ENCODE peak calls at places on chromosomes 12 and 14, in four cellular contexts. F is GM20000; T is esophagus squamous epithelium; G is CD8-positive, alpha-beta T cell. O is an unnamed sample.
A peak's percentile ranks its signal among the peaks of the same experiment; 100 is the strongest.

GRCh38 chr12:110244829-110245228 is 36.2 kb upstream of the ATP2A2 start:
- DNase-seq in F (no peak), T (no peak), G (no peak), O (no peak)

GRCh38 chr12:24363177-24363754 is 413.8 kb upstream of the SOX5 start:
- DNase-seq in T (no peak), G (no peak), F (no peak), O (no peak)

GRCh38 chr12:48165089-48166031 is 8.0 kb upstream of the ASB8 start:
- DNase-seq in F (peak; percentile 65), T (no peak), G (peak; percentile 56), O (no peak)

GRCh38 chr12:47870175-47870781 is 34.5 kb downstream of the VDR start:
- DNase-seq in T (no peak), G (no peak), F (no peak), O (no peak)

GRCh38 chr12:23631991-23632390 is 317.5 kb downstream of the SOX5 start:
- DNase-seq in G (no peak), T (no peak), F (no peak), O (no peak)

GRCh38 chr12:115433014-115433634 is 749.1 kb upstream of the TBX3 start:
- DNase-seq in G (no peak), F (no peak), T (no peak), O (no peak)

GRCh38 chr14:89245802-89246201 is 171.2 kb downstream of the FOXN3 start:
- DNase-seq in G (no peak), F (no peak), T (no peak), O (no peak)

GRCh38 chr12:12010277-12011031 is 60.3 kb upstream of the BCL2L14 start:
- DNase-seq in F (peak; percentile 64), T (peak; percentile 24), G (peak; percentile 67), O (peak; percentile 49)

GRCh38 chr12:124616394-124617343 is 49.3 kb upstream of the NCOR2 start:
- DNase-seq in G (no peak), F (no peak), T (no peak), O (no peak)

GRCh38 chr12:113179023-113179422 is 6.3 kb downstream of the DDX54 start:
- DNase-seq in T (no peak), F (no peak), G (no peak), O (no peak)

GRCh38 chr12:123384318-123384993 is 524 bp downstream of the KMT5A start:
- DNase-seq in G (no peak), F (no peak), T (no peak), O (no peak)
- TF ChIP-seq CTCF in G (no peak), F (no peak), T (no peak), O (no peak)

DNA sequence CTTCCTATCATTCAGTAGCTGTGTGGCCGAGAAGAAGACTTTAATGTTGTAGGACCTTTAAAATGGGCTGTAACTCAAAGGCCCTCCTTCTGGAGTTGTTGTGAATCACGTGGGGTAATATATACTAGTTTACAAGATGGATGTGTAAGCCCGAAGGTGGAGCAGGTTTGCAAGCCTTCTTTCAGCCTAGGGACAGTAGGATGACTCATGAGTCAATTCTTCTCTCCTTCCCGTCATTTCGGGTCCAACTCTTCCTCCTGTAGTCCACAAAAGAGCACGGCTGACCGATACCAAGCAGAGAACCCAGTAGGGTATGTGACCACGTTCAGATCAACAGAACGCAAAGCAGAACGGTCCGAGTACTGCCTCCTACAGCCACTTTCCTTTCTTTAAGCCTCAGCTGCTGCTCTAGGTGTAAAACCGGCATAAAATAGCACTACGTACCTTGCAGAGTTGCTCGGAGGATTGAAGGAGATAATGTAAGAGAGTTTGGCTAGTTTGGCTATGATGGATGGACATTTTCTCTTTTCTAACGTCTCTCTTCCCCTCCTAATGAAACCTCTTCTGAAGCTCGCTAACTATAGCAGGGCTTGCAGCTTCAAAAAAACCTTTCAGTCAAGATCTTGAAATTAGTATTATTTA is 1.3 kb upstream of the RASSF3 start:
- DNase-seq in T (no peak), F (peak; percentile 77), G (peak; percentile 69), O (peak; percentile 29)
- TF ChIP-seq CTCF in T (no peak), F (peak; percentile 13), G (no peak), O (no peak)

GRCh38 chr12:29306267-29306666 is 74.7 kb downstream of the ERGIC2 start:
- DNase-seq in G (no peak), T (no peak), F (no peak), O (no peak)

GRCh38 chr12:29310899-29311298 is 70.1 kb downstream of the ERGIC2 start:
- DNase-seq in T (no peak), F (no peak), G (no peak), O (no peak)

GRCh38 chr12:29314421-29314820 is 66.6 kb downstream of the ERGIC2 start:
- DNase-seq in T (no peak), G (no peak), F (no peak), O (no peak)

GRCh38 chr12:29306682-29307081 is 74.3 kb downstream of the ERGIC2 start:
- DNase-seq in T (no peak), F (no peak), G (no peak), O (no peak)

GRCh38 chr12:29309320-29309902 is 71.6 kb downstream of the ERGIC2 start:
- DNase-seq in F (no peak), T (no peak), G (no peak), O (no peak)
- TF ChIP-seq CTCF in F (no peak), T (no peak), G (peak; percentile 31), O (no peak)

DNA sequence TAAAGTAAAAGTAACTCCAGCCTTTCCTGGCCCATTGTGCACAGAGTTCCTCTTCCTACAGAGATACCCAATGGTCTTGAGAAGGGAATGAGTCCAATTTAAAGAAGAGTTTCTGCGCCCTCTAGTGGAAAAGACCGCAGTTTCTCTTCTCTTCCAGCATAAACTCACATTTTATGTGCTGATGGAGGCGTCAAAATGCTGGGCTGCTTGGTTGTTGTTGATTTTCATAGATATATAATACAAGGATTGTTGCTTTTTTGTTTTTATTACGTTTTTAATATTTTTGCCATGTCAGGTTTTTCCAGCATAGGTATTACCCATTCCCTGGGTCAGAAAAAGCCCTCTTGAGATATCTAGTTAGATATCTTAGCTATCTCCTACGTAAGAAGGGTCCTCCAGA is 356.9 kb upstream of the STXBP6 start:
- DNase-seq in G (no peak), T (no peak), F (no peak), O (no peak)
- TF ChIP-seq CTCF in G (no peak), T (no peak), F (no peak), O (peak; percentile 39)

DNA sequence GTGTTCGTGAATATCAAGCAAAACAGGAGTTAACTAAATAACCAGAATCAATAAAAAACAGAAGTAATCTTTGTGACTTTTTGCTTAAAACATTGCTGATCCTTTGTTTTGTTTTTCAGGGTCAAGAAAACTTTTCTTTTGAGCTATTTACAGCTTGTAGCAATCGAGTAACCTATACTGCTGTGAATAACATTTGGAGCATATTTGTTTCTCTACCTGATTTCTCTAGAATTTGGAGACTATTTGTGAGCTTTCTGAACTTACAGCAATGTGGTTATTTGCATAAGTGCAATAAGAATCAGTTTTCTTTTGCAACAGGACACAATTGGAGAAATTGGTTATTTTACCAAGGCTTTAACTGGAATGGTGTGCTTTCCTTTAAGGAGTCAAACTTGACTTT is 7.3 kb upstream of the ETNK1 start:
- DNase-seq in T (no peak), G (no peak), F (no peak), O (no peak)
- TF ChIP-seq CTCF in T (no peak), G (no peak), F (no peak), O (no peak)

DNA sequence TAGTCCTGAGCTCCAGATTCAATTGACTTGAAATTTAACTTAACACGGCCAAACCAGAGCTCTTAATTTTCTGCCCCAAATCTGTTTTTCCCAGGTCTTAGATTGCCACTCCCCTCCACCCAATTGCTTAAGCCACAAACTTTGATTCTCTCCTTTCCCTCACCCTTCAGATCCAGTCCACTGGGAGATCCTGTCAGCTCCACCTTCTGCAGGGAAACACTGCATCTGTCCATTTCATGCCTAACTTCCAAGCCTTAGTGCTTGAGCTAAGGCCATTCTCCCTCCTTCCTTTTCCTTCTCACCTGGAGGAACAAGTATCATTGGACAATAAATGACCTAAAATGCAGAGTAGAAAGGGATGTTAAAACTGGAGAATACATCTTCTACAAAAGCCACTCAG is 81.6 kb upstream of the RIC8B start:
- DNase-seq in F (no peak), T (no peak), G (no peak), O (no peak)
- TF ChIP-seq CTCF in F (no peak), T (no peak), G (no peak), O (no peak)

GRCh38 chr12:20801035-20801434 is 9.5 kb upstream of the SLCO1B3 start:
- DNase-seq in F (no peak), T (no peak), G (no peak), O (no peak)

GRCh38 chr12:20808521-20808920 is 2.0 kb upstream of the SLCO1B3 start:
- DNase-seq in G (no peak), T (no peak), F (no peak), O (no peak)

GRCh38 chr12:20807192-20808080 is 3.1 kb upstream of the SLCO1B3 start:
- DNase-seq in F (no peak), T (no peak), G (no peak), O (no peak)

GRCh38 chr12:20810487-20810886 is at the start of gene SLCO1B3:
- DNase-seq in F (no peak), T (no peak), G (no peak), O (no peak)

DNA sequence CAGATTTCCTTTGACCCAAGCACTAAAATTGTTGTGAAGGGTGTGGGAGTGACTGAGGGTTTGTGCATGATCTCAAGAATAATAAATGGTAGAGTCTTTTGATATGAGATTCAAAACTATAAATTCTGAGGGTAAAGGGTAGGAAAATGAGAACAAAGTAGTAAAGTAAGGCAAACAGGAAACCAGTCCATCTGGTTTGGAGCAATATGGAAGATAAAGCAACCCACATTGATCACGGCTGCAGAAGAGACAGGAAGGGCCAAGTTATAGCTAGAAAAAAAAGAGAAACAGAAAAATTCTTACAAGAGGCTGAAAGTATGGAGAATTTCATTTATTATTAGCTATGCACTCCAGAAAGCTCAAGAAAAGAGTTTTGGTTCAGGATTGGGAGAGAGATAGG is 4.6 kb upstream of the SLCO1B3 start:
- DNase-seq in T (no peak), G (no peak), F (no peak), O (no peak)
- TF ChIP-seq CTCF in T (no peak), G (no peak), F (no peak), O (no peak)

GRCh38 chr12:68435238-68435637 is 103.1 kb upstream of the MDM1 start:
- DNase-seq in T (no peak), G (no peak), F (no peak), O (no peak)

GRCh38 chr12:68434391-68435007 is 102.3 kb upstream of the MDM1 start:
- DNase-seq in G (no peak), T (no peak), F (no peak), O (no peak)

GRCh38 chr12:68428724-68429580 is 96.8 kb upstream of the MDM1 start:
- DNase-seq in F (no peak), T (no peak), G (no peak), O (no peak)

GRCh38 chr12:68432622-68433021 is 100.5 kb upstream of the MDM1 start:
- DNase-seq in F (no peak), G (no peak), T (no peak), O (no peak)

DNA sequence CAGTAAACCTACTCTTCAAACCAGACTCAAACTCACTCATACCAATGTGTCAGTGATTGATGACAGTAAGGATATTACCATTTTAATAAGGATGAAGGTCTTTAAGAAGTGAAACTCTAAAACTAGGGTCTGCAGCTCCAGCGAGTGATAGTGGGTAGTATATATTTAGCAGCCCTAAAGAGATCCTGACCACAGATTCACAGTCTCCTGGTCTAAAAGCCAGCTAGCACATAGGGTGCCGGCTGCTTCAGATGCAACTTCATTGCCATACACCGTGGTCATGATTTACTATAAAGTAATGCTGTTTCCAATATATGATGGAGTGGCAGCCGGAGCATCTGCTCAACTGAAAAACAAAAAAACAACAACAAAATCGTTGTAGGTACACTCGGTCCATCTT is 99.6 kb upstream of the MDM1 start:
- DNase-seq in G (no peak), T (no peak), F (no peak), O (no peak)
- TF ChIP-seq CTCF in G (no peak), T (no peak), F (no peak), O (no peak)

O was measured in natural killer cell.